ENCODE peak calls at places on chromosomes 12 and 14, in eight cellular contexts. P is endothelial cell, K is dorsolateral prefrontal cortex, Z is AG09319, N is PC-9, W is ovary, E is WTC11, R is GM12865. D is an unnamed sample.

GRCh38 chr14:76307786-76308780 is 67.9 kb upstream of the ESRRB start:
- DNase-seq in N (no peak), Z (no peak), W (no peak), R (no peak), K (no peak), E (no peak), P (no peak), D (no peak)

GRCh38 chr12:19525236-19525635 is 85.9 kb downstream of the AEBP2 start:
- DNase-seq in P (no peak), N (no peak), E (no peak), Z (no peak), W (no peak), R (no peak), K (no peak), D (no peak)

GRCh38 chr12:12216349-12217017 is 50.4 kb downstream of the LRP6 start:
- DNase-seq in P (no peak), K (no peak), N (no peak), Z (no peak), E (no peak), R (peak), W (no peak), D (no peak)

GRCh38 chr12:716506-716905 is 35.9 kb upstream of the WNK1 start:
- DNase-seq in R (no peak), W (no peak), Z (no peak), N (no peak), K (no peak), P (no peak), E (no peak), D (no peak)

GRCh38 chr14:63342381-63342780 is 23.6 kb upstream of the GPHB5 start:
- DNase-seq in W (no peak), N (no peak), P (no peak), Z (no peak), R (no peak), K (no peak), E (no peak), D (no peak)

GRCh38 chr12:100229876-100230275 is 29.3 kb downstream of the ACTR6 start:
- DNase-seq in W (no peak), E (no peak), N (peak), Z (no peak), R (no peak), P (no peak), K (no peak), D (peak)

GRCh38 chr12:21334771-21335325 is at the start of gene SLCO1A2:
- DNase-seq in R (no peak), N (no peak), W (no peak), P (no peak), Z (no peak), E (no peak), K (no peak), D (no peak)

GRCh38 chr12:38279756-38280155 is 36.8 kb upstream of the ALG10B start:
- DNase-seq in P (no peak), K (no peak), Z (no peak), R (no peak), N (no peak), W (no peak), E (no peak), D (no peak)

GRCh38 chr12:19624000-19624399 is 184.7 kb downstream of the AEBP2 start:
- DNase-seq in N (no peak), E (no peak), K (no peak), Z (no peak), R (no peak), P (no peak), W (no peak), D (no peak)

GRCh38 chr12:124713436-124714082 is 146.1 kb upstream of the NCOR2 start:
- DNase-seq in P (no peak), E (no peak), K (no peak), Z (no peak), R (peak), N (no peak), W (no peak), D (no peak)

GRCh38 chr14:65370890-65371289 is 41.6 kb upstream of the FUT8 start:
- DNase-seq in Z (no peak), E (no peak), W (no peak), P (no peak), R (peak), K (no peak), N (no peak), D (no peak)

GRCh38 chr14:90695997-90696681 is 120.1 kb downstream of the TTC7B start:
- DNase-seq in E (no peak), N (no peak), R (no peak), W (no peak), Z (no peak), K (no peak), P (no peak), D (no peak)

DNA sequence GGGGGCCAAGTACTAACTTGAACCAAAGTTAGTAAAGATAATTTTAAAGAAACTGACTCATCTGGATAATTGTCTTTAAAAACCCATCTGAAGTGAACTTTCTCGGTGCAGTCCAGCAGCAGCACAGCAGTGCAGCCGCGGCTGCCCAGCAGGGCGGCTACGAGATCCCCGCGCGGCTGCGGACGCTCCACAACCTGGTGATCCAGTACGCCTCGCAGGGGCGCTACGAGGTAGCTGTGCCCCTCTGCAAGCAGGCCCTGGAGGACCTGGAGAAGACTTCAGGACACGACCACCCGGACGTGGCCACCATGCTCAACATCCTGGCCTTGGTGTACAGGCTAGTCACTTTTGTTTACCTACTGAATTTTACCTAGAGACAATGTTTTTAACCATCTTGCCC is 33.6 kb downstream of the KLC1 start:
- DNase-seq in N (no peak), K (no peak), E (no peak), W (no peak), P (no peak), Z (no peak), R (no peak), D (no peak)
- TF ChIP-seq CTCF in N (no peak), K (no peak), E (no peak), W (no peak), P (no peak), Z (no peak), R (no peak), D (no peak)

GRCh38 chr14:106790189-106791036 is 1264.0 kb downstream of the TMEM121 start:
- DNase-seq in N (peak), K (peak), Z (no peak), R (peak), E (peak), P (no peak), W (peak), D (no peak)
- TF ChIP-seq CTCF in N (peak), K (peak), Z (peak), R (peak), E (peak), P (no peak), W (no peak), D (peak)

GRCh38 chr12:52984136-52984535 is 22.1 kb upstream of the EIF4B start:
- DNase-seq in P (no peak), K (no peak), W (no peak), Z (no peak), R (no peak), E (no peak), N (no peak), D (no peak)
- TF ChIP-seq CTCF in P (no peak), K (no peak), W (no peak), Z (no peak), R (no peak), E (no peak), N (peak), D (no peak)

GRCh38 chr12:45658066-45658465 is 71.4 kb upstream of the ARID2 start:
- DNase-seq in K (no peak), E (no peak), P (no peak), N (no peak), R (no peak), W (no peak), Z (no peak), D (no peak)

GRCh38 chr12:45654002-45654401 is 75.5 kb upstream of the ARID2 start:
- DNase-seq in P (no peak), Z (no peak), W (no peak), E (no peak), R (no peak), K (no peak), N (no peak), D (no peak)

GRCh38 chr12:45655753-45656152 is 73.8 kb upstream of the ARID2 start:
- DNase-seq in K (no peak), R (no peak), E (no peak), P (no peak), Z (no peak), N (no peak), W (no peak), D (no peak)

GRCh38 chr12:45651029-45651428 is 78.5 kb upstream of the ARID2 start:
- DNase-seq in K (no peak), Z (no peak), W (no peak), E (no peak), P (no peak), N (no peak), R (no peak), D (no peak)

DNA sequence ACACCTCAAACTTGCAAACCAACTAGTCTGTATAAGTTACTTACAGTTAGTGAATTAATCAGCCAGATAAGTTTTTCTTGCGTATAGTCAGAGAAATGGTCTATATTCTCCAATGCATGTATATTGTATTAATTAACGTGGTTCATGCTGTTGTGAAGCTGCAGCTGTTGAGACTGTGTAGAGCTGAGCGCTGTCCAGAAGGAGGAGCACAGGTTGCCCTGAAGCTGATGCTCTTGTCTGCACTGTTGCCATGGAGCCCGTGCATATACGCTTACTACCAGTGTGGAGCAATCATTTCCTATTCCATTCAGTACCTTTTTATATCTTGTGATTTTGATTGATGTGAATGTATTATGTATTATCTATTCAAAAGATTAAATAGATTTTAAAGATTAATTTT is 74.3 kb upstream of the ARID2 start:
- DNase-seq in P (no peak), N (no peak), E (no peak), R (peak), Z (no peak), K (no peak), W (no peak), D (no peak)
- TF ChIP-seq CTCF in P (no peak), N (no peak), E (no peak), R (no peak), Z (no peak), K (no peak), W (no peak), D (peak)

GRCh38 chr14:61493239-61493638 is 171.9 kb downstream of the PRKCH start:
- DNase-seq in R (no peak), N (no peak), P (no peak), E (no peak), K (no peak), W (no peak), Z (peak), D (no peak)

GRCh38 chr14:61493996-61494395 is 172.6 kb downstream of the PRKCH start:
- DNase-seq in W (no peak), N (no peak), R (no peak), Z (no peak), E (no peak), P (no peak), K (no peak), D (no peak)

GRCh38 chr14:61491224-61491623 is 169.8 kb downstream of the PRKCH start:
- DNase-seq in E (no peak), W (no peak), P (no peak), N (no peak), R (no peak), Z (no peak), K (no peak), D (no peak)

GRCh38 chr14:61491876-61492440 is 170.6 kb downstream of the PRKCH start:
- DNase-seq in E (no peak), P (no peak), K (no peak), R (no peak), N (no peak), W (no peak), Z (no peak), D (no peak)

GRCh38 chr14:61492474-61492873 is 171.1 kb downstream of the PRKCH start:
- DNase-seq in E (no peak), N (no peak), W (no peak), R (no peak), P (no peak), Z (no peak), K (no peak), D (no peak)
- TF ChIP-seq CTCF in E (no peak), N (no peak), W (no peak), R (no peak), P (no peak), Z (no peak), K (no peak), D (no peak)

GRCh38 chr12:94254270-94254669 is 105.9 kb downstream of the PLXNC1 start:
- DNase-seq in Z (no peak), K (no peak), R (no peak), P (no peak), N (no peak), E (no peak), W (no peak), D (no peak)
- TF ChIP-seq CTCF in Z (no peak), K (no peak), R (no peak), P (no peak), N (no peak), E (no peak), W (no peak), D (no peak)

DNA sequence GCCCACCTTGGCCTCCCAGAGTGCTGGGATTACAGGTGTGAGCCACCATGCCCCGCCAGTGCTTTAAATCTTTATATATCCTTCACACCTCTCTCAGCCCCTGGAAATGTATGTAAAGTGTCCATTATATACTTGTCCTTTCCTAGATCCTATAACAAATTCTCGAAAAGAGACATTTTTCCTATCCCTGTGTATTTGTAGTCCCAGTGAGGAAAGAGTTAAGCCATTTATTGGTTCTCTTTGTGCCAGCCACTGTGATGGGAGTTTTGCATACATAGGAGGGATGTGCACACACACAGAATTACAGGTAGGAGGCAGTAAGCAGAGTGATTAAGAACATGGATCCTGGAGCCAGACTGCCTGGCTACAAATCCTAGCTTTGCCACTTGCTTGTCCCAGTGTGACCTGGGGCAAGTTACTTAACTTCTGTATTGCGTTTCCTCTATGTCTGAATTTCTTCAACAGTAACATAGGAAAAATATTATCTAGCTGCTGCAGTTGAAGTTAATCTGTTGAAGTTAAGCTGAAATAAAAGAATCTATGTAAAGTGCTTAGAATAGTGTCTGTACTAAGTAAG is 2.1 kb upstream of the RABGGTA start:
- DNase-seq in W (no peak), K (no peak), N (no peak), E (no peak), Z (no peak), R (peak), P (no peak), D (no peak)
- TF ChIP-seq CTCF in W (no peak), K (no peak), N (no peak), E (no peak), Z (no peak), R (peak), P (no peak), D (peak)

GRCh38 chr12:111318450-111318849 is 50.4 kb downstream of the PHETA1 start:
- DNase-seq in K (no peak), N (no peak), E (no peak), P (no peak), Z (no peak), W (no peak), R (no peak), D (no peak)
- TF ChIP-seq CTCF in K (no peak), N (no peak), E (no peak), P (no peak), Z (no peak), W (no peak), R (no peak), D (no peak)

GRCh38 chr14:70416322-70416716 is 571 bp downstream of the SYNJ2BP start:
- DNase-seq in Z (no peak), R (no peak), P (no peak), N (no peak), K (no peak), W (no peak), E (no peak), D (no peak)
- TF ChIP-seq CTCF in Z (no peak), R (no peak), P (no peak), N (no peak), K (no peak), W (no peak), E (no peak), D (no peak)